ENCODE peak calls at places on chromosome 11, in six cellular contexts. O is pancreas, L is esophagus squamous epithelium, B is Peyer's patch, X is PC-3, C is vagina. P is an unnamed sample.

GRCh38 chr11:33656768-33657167 is 43.9 kb downstream of the C11orf91 start:
- DNase-seq in C (peak; percentile 85), O (no peak), L (no peak), B (no peak), X (no peak), P (no peak)

GRCh38 chr11:9330387-9331384 is 16.3 kb upstream of the TMEM41B start:
- DNase-seq in C (no peak), B (no peak), L (no peak), X (peak; percentile 90), O (no peak), P (no peak)

GRCh38 chr11:30853470-30853869 is 267.3 kb upstream of the MPPED2 start:
- DNase-seq in L (no peak), C (no peak), O (no peak), B (no peak), X (no peak), P (no peak)

GRCh38 chr11:72736452-72737069 is 15.6 kb downstream of the ARAP1 start:
- DNase-seq in B (peak; percentile 85), X (peak; percentile 85), L (no peak), O (no peak), C (no peak), P (no peak)

GRCh38 chr11:67572747-67573419 is 10.7 kb upstream of the GSTP1 start:
- DNase-seq in B (peak; percentile 86), O (peak; percentile 79), X (peak; percentile 84), C (no peak), L (no peak), P (no peak)

GRCh38 chr11:30365793-30366517 is 43.1 kb downstream of the ARL14EP start:
- DNase-seq in C (no peak), O (no peak), X (no peak), B (no peak), L (no peak), P (no peak)

GRCh38 chr11:68677432-68677831 is 6.9 kb upstream of the GAL start:
- DNase-seq in C (no peak), O (peak; percentile 67), B (no peak), X (peak; percentile 94), L (no peak), P (no peak)

GRCh38 chr11:62665630-62666258 is 632 bp downstream of the CSKMT start:
- DNase-seq in X (no peak), O (peak; percentile 57), B (peak; percentile 75), L (no peak), C (no peak), P (no peak)

GRCh38 chr11:100759856-100760255 is 72.8 kb downstream of the ARHGAP42 start:
- DNase-seq in B (no peak), C (no peak), O (no peak), X (no peak), L (no peak), P (no peak)

GRCh38 chr11:114298701-114299090 is 2.5 kb downstream of the NNMT start:
- DNase-seq in X (no peak), B (no peak), O (no peak), C (no peak), L (no peak), P (no peak)

GRCh38 chr11:113260541-113260940 is 53.8 kb upstream of the TTC12 start:
- DNase-seq in B (no peak), O (no peak), X (no peak), L (no peak), C (no peak), P (no peak)

GRCh38 chr11:47425611-47426010 is 628 bp downstream of the PSMC3 start:
- DNase-seq in X (no peak), L (no peak), B (no peak), O (no peak), C (no peak), P (no peak)

GRCh38 chr11:60872952-60873524 is 5.7 kb downstream of the ZP1 start:
- DNase-seq in C (no peak), O (no peak), X (no peak), L (no peak), B (peak; percentile 54), P (no peak)

GRCh38 chr11:119721129-119722120 is 7.6 kb downstream of the NECTIN1 start:
- DNase-seq in B (no peak), X (peak; percentile 85), C (no peak), L (no peak), O (peak; percentile 44), P (no peak)

GRCh38 chr11:60193687-60194433 is 11.0 kb upstream of the MS4A6A start:
- DNase-seq in C (no peak), L (no peak), O (peak; percentile 62), B (peak; percentile 74), X (peak; percentile 89), P (no peak)

GRCh38 chr11:5304046-5304445 is 2.3 kb upstream of the OR51B4 start:
- DNase-seq in B (no peak), X (no peak), C (no peak), L (no peak), O (no peak), P (no peak)

GRCh38 chr11:33135216-33135615 is 26.1 kb downstream of the CSTF3 start:
- DNase-seq in L (no peak), X (no peak), B (no peak), C (no peak), O (no peak), P (no peak)

GRCh38 chr11:97009613-97010012 is 619.8 kb downstream of the JRKL start:
- DNase-seq in X (no peak), C (no peak), B (no peak), L (no peak), O (no peak), P (no peak)

GRCh38 chr11:33598426-33599069 is 102.1 kb downstream of the C11orf91 start:
- DNase-seq in B (no peak), X (no peak), C (no peak), L (no peak), O (no peak), P (no peak)

DNA sequence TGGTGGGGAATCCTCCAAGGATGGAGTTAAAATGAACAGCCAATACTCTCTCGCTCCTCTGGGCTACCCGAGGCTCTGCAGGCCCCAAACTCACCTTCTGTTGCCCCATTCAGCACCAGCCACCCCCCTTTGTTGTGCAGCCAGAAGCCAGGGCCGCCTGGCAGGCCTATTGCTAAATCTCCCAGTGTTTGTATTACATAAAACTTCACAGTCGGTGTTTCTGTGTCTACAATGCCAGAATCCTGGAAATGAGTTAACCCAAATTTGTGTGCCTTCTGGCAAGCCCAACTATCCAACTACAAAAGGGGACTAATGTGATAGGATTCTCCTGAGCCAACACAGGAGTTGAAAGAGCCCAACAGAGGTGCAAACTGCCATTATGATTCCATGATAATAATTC is 9.3 kb downstream of the KCNJ5 start:
- DNase-seq in L (no peak), C (no peak), X (no peak), B (no peak), O (peak; percentile 37), P (no peak)
- H3K27ac ChIP-seq in L (no peak overlapping the region), C (no peak overlapping the region), X (no peak overlapping the region), B (no peak overlapping the region), O (no peak overlapping the region), P (no peak overlapping the region)

DNA sequence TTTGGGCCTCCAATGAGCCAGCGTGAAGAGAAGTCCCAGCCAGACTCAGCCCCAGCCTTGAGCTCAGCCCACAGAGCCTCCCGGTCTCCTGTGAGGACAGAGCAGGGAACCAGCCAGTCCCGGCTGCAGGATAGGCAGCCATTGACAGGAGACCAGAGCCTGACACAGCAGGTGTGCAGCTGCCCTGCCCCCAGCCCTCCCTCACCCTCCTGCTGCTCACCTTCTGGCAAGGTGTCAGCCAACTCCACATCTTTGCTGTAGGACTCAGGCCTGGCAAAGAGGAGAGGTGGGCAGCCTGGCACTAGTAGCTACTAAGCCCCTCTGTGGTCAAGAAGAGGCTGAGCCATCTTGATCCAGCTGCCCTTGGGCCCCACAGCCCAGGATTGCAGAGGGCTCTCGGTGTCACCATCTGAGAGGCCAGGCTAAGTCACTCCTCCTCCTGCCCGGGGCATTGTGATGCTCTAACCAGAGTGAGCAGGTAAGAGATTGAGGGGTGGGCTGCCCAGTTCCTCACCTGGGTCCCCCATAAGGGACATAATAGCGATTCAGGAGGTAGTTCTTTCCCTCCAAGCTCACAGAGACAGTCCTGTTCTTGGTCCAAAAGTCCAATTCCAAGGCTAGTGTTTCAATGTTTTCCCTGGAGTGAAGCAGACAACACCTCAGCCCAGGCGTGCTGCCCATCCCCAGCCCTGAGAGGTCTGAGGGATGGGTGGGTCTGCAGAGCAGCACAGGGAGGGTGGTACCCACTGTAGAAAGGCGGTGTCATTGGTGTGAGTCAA is 18.6 kb downstream of the TREH start:
- DNase-seq in B (no peak), L (no peak), X (no peak), O (no peak), C (no peak), P (no peak)
- H3K27ac ChIP-seq in B (no peak overlapping the region), L (no peak overlapping the region), X (no peak overlapping the region), O (no peak overlapping the region), C (no peak overlapping the region), P (no peak overlapping the region)

GRCh38 chr11:93100211-93100610 is 97.6 kb downstream of the SLC36A4 start:
- DNase-seq in L (no peak), X (no peak), B (no peak), C (no peak), O (no peak), P (no peak)
- H3K27ac ChIP-seq in L (no peak overlapping the region), X (no peak overlapping the region), B (no peak overlapping the region), C (no peak overlapping the region), O (no peak overlapping the region), P (no peak overlapping the region)

DNA sequence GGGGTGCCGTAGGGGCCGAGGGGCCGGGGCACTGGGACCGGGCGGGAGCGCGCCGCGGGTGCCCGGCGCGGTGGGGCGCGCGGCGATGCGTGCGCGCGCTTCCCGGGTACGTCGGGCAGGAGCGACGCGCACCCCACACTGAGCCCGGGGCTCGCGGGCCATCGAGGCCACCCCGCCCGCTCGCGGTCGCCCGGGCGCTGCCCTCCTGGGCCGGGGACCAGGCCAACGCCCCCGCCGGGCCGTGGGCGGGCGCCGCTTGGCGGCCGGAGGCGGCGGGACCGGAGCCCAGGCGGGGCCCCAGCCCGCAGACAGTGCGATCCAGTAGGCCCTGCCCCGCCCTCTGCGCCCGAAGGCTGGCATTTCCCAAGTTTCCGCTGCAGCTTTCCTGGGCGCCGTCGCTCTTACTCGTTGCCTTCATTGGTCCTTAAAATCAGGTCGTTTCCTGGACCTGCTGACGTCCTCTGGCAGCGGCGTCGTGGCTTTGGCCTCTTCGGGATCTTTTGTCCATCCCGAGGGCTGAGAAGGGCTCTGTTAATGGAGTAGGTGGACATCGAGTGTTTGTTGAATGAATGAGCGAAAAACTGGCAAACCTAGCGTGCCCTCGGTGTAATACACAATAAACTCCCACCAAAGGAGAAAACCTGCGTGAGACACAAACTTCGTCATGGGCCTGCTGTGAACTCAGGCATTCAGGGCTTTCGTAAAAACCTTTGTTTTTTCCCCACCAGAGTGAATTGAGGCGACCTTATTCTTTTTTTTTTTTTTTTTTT is 638 bp downstream of the PARVA start:
- DNase-seq in O (peak; percentile 88), C (no peak), X (peak; percentile 83), L (no peak), B (peak; percentile 80), P (peak; percentile 32)
- H3K27ac ChIP-seq in O (peak overlapping the region; percentile 95), C (peak overlapping the region; percentile 93), X (peak overlapping the region; percentile 77), L (peak overlapping the region; percentile 87), B (peak overlapping the region; percentile 88), P (peak overlapping the region; percentile 97)